ENCODE peak calls at places on chromosomes 16 and 17, in four cellular contexts. One of them, this sample, is unnamed.

GRCh38 chr16:23452221-23452571 is 793 bp downstream of the COG7 start:
- DNase-seq in WTC11: no peak
- DNase-seq in K562: no peak
- DNase-seq in HepG2: no peak
- DNase-seq in this sample: no peak

GRCh38 chr17:56292010-56292409 is 138.7 kb downstream of the ANKFN1 start:
- DNase-seq in HepG2: no peak
- DNase-seq in K562: no peak
- DNase-seq in WTC11: no peak
- DNase-seq in this sample: no peak

GRCh38 chr17:38325221-38325851 is 18.4 kb downstream of the GPR179 start:
- DNase-seq in K562: no peak
- DNase-seq in WTC11: no peak
- DNase-seq in HepG2: no peak
- DNase-seq in this sample: no peak

GRCh38 chr17:80491478-80492342 is 15.3 kb upstream of the NPTX1 start:
- DNase-seq in HepG2: peak
- DNase-seq in WTC11: peak
- DNase-seq in K562: no peak
- DNase-seq in this sample: no peak

GRCh38 chr17:72338847-72339790 is 218.3 kb downstream of the SOX9 start:
- DNase-seq in HepG2: peak
- DNase-seq in WTC11: no peak
- DNase-seq in K562: no peak
- DNase-seq in this sample: no peak

GRCh38 chr17:12201294-12201693 is 180.6 kb downstream of the MAP2K4 start:
- DNase-seq in WTC11: no peak
- DNase-seq in K562: no peak
- DNase-seq in HepG2: no peak
- DNase-seq in this sample: no peak

GRCh38 chr17:78304549-78305037 is 55.3 kb downstream of the SOCS3 start:
- DNase-seq in K562: no peak
- DNase-seq in WTC11: no peak
- DNase-seq in HepG2: no peak
- DNase-seq in this sample: no peak

GRCh38 chr16:1493746-1494094 is 560 bp downstream of the TELO2 start:
- DNase-seq in K562: no peak
- DNase-seq in WTC11: peak
- DNase-seq in HepG2: no peak
- DNase-seq in this sample: no peak

GRCh38 chr16:22018559-22018958 is 10.6 kb downstream of the MOSMO start:
- DNase-seq in WTC11: no peak
- DNase-seq in K562: no peak
- DNase-seq in HepG2: no peak
- DNase-seq in this sample: no peak

GRCh38 chr16:69143116-69143515 is 10.7 kb downstream of the UTP4 start:
- DNase-seq in HepG2: peak
- DNase-seq in K562: peak
- DNase-seq in WTC11: no peak
- DNase-seq in this sample: no peak

GRCh38 chr17:37710344-37710886 is 34.4 kb downstream of the HNF1B start:
- DNase-seq in HepG2: peak
- DNase-seq in K562: peak
- DNase-seq in WTC11: peak
- DNase-seq in this sample: no peak

GRCh38 chr16:49463529-49463928 is 89.9 kb downstream of the C16orf78 start:
- DNase-seq in WTC11: no peak
- DNase-seq in K562: no peak
- DNase-seq in HepG2: no peak
- DNase-seq in this sample: peak

GRCh38 chr16:50458694-50459271 is 89.4 kb upstream of the NKD1 start:
- DNase-seq in K562: no peak
- DNase-seq in WTC11: peak
- DNase-seq in HepG2: no peak
- DNase-seq in this sample: no peak

GRCh38 chr17:9985622-9986021 is 80.6 kb upstream of the RCVRN start:
- DNase-seq in HepG2: no peak
- DNase-seq in WTC11: no peak
- DNase-seq in K562: no peak
- DNase-seq in this sample: no peak

GRCh38 chr16:88611220-88611821 is 27.1 kb upstream of the IL17C start:
- DNase-seq in K562: no peak
- DNase-seq in HepG2: no peak
- DNase-seq in WTC11: peak
- DNase-seq in this sample: no peak

GRCh38 chr17:5110816-5111215 is 862 bp downstream of the ZNF232 start:
- DNase-seq in WTC11: no peak
- DNase-seq in HepG2: peak
- DNase-seq in K562: no peak
- DNase-seq in this sample: no peak

GRCh38 chr17:77649717-77650211 is 308.7 kb upstream of the TNRC6C start:
- DNase-seq in HepG2: no peak
- DNase-seq in K562: peak
- DNase-seq in WTC11: no peak
- DNase-seq in this sample: no peak

GRCh38 chr17:31743767-31744166 is 115.3 kb downstream of the COPRS start:
- DNase-seq in K562: no peak
- DNase-seq in WTC11: peak
- DNase-seq in HepG2: no peak
- DNase-seq in this sample: no peak

GRCh38 chr17:77750427-77751043 is 208.0 kb upstream of the TNRC6C start:
- DNase-seq in K562: no peak
- DNase-seq in HepG2: no peak
- DNase-seq in WTC11: peak
- DNase-seq in this sample: no peak

GRCh38 chr17:27525836-27526235 is 69.6 kb downstream of the KSR1 start:
- DNase-seq in WTC11: no peak
- DNase-seq in K562: no peak
- DNase-seq in HepG2: no peak
- DNase-seq in this sample: no peak

GRCh38 chr17:43673516-43674323 is 12.0 kb upstream of the MEOX1 start:
- DNase-seq in WTC11: peak
- DNase-seq in HepG2: peak
- DNase-seq in K562: peak
- DNase-seq in this sample: no peak

GRCh38 chr16:50267151-50267631 is 840 bp downstream of the ADCY7 start:
- DNase-seq in HepG2: no peak
- DNase-seq in WTC11: no peak
- DNase-seq in K562: no peak
- DNase-seq in this sample: no peak

GRCh38 chr16:86044241-86044671 is 145.3 kb downstream of the IRF8 start:
- DNase-seq in HepG2: peak
- DNase-seq in K562: peak
- DNase-seq in WTC11: peak
- DNase-seq in this sample: no peak

GRCh38 chr17:67491009-67491677 is 114.1 kb downstream of the PITPNC1 start:
- DNase-seq in WTC11: peak
- DNase-seq in K562: no peak
- DNase-seq in HepG2: peak
- DNase-seq in this sample: no peak

GRCh38 chr17:8408371-8408770 is 10.7 kb upstream of the RNF222 start:
- DNase-seq in HepG2: peak
- DNase-seq in K562: no peak
- DNase-seq in WTC11: peak
- DNase-seq in this sample: no peak

GRCh38 chr16:75116081-75116910 is at the start of gene LDHD:
- DNase-seq in WTC11: peak
- DNase-seq in HepG2: peak
- DNase-seq in K562: peak
- DNase-seq in this sample: no peak

GRCh38 chr17:20280051-20280450 is 187.3 kb downstream of the LGALS9B start:
- DNase-seq in HepG2: no peak
- DNase-seq in K562: no peak
- DNase-seq in WTC11: no peak
- DNase-seq in this sample: no peak

GRCh38 chr16:66713076-66713475 is 16.5 kb upstream of the CMTM4 start:
- DNase-seq in WTC11: no peak
- DNase-seq in K562: no peak
- DNase-seq in HepG2: no peak
- DNase-seq in this sample: no peak

GRCh38 chr16:28202147-28202746 is 9.5 kb downstream of the XPO6 start:
- DNase-seq in HepG2: no peak
- DNase-seq in WTC11: no peak
- DNase-seq in K562: peak
- DNase-seq in this sample: no peak

GRCh38 chr16:66581246-66581952 is 2.1 kb downstream of the CMTM2 start:
- DNase-seq in K562: no peak
- DNase-seq in HepG2: no peak
- DNase-seq in WTC11: no peak
- DNase-seq in this sample: no peak

DNA sequence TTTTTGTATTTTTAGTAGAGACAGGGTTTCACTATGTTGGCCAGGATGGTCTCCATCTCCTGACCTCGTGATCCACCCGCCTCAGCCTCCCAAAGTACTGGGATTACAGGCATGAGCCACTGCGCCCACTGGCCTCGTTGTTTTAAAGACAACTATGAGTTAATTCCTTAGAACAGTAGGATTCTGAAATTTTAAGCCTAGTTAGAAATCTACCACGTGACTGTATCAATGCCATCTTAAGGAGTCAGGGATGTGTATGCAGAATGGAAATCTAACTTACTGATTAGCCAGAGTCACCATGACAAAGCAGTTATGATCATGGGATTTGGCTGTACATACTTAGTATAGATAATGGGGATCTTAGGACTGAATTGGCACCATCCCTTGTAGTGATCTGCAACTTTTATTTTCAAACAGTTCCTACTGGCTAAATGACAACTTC is 2.8 kb downstream of the CEP20 start:
- DNase-seq in K562: peak
- DNase-seq in HepG2: no peak
- DNase-seq in WTC11: no peak
- DNase-seq in this sample: no peak
- TF ChIP-seq CREB1 in K562: no peak
- TF ChIP-seq CREB1 in HepG2: no peak
- TF ChIP-seq CREB1 in WTC11: no peak
- TF ChIP-seq CREB1 in this sample: no peak

GRCh38 chr16:11396241-11397048 is 51.2 kb downstream of the RMI2 start:
- DNase-seq in K562: peak
- DNase-seq in HepG2: peak
- DNase-seq in WTC11: peak
- DNase-seq in this sample: no peak

GRCh38 chr16:11395949-11396240 is 50.6 kb downstream of the RMI2 start:
- DNase-seq in WTC11: no peak
- DNase-seq in K562: no peak
- DNase-seq in HepG2: no peak
- DNase-seq in this sample: no peak

GRCh38 chr16:11393861-11394592 is 48.8 kb downstream of the RMI2 start:
- DNase-seq in HepG2: no peak
- DNase-seq in WTC11: no peak
- DNase-seq in K562: no peak
- DNase-seq in this sample: no peak

GRCh38 chr16:11394593-11394960 is 49.3 kb downstream of the RMI2 start:
- DNase-seq in WTC11: no peak
- DNase-seq in K562: no peak
- DNase-seq in HepG2: no peak
- DNase-seq in this sample: no peak

DNA sequence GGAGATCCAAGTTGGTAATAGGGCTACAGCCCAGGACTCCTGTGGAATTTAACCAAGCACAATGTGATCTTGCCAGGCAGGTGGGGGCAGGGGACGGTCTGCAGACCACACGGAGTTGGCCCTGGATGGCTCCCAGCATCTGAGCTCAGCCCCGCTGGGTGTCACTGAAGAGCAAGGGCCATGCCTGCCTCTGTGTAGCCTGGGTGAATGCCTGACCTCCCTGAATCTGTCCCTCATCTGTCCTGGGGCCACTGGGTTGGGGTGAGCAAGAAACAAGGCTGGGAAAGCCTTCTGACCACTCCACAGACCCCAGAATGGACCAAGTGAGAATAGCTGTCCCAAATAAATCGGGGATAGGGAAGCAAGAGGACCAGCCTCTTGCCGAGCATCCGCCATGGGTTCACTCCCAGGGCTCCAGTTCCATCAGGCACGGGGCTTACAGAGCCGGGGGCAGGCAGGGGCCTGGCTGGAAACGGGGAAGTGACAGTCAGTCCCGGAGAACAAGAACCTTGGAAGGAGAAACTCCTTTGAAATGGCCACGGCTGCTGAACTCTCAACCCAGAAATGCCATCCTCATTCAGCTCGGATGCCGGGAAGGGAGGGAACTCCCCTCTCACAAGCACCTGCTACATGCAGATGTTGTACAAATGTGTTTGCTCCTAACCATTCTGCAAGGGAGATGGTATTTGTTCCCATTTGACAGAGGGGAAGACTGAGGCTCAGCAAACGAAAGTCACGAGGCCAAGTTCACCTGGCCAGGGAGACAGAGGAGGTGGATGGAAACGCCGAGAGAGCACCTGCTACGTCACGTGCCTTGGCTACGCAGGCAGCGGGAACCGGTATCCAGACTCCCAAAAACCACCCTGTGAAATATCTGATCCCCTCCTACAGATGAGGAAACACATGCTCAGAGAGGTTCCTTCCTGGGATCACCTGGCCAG is 50.0 kb downstream of the RMI2 start:
- DNase-seq in WTC11: no peak
- DNase-seq in HepG2: peak
- DNase-seq in K562: no peak
- DNase-seq in this sample: no peak
- TF ChIP-seq NR2C2 in WTC11: no peak
- TF ChIP-seq NR2C2 in HepG2: no peak
- TF ChIP-seq NR2C2 in K562: no peak
- TF ChIP-seq NR2C2 in this sample: no peak

DNA sequence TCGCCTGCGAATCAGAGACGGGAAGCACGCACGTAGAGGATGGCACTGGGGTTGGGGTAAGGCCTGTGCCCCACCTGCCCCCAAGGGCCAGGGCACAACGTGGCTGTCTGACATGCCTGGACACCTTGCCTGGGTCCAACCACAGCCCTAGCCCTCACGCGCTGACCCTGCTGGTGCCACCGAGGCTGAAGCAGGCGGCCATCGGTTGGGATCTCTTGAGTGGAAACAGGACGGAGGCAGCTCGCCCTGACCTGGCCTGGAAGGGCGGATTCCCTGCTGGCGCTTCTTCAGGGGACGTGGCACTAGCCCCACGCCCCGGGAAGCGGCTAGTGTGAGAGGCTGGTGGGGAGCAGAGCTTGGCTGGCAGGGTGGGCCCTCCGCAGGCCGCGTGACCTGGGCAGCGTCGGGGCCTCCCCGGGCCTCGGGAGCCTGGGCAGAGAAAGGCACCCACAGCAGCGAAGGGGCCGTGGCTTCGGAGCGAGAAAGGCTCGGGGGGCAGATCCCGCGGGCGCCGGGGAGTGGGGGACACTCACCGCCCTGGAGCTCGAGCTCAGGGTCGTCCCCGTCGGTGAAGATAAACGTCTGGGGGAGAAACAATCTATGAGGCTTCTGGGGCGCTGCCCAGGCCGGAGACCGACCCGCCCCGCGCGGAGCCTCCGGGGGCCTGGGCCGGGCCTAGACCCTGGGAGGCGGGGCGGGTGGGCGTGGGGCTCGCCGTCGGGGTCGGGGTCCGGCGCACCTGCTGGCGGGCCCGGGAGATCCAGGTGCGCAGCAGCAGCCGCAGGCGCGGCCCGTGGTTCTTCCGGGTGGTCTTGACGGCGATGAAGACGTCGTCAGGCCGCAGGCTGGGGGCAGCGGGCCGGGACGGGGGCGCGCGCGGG is 610 bp downstream of the RFNG start:
- DNase-seq in WTC11: no peak
- DNase-seq in HepG2: no peak
- DNase-seq in K562: peak
- DNase-seq in this sample: no peak
- TF ChIP-seq CREB1 in WTC11: no peak
- TF ChIP-seq CREB1 in HepG2: no peak
- TF ChIP-seq CREB1 in K562: no peak
- TF ChIP-seq CREB1 in this sample: no peak

GRCh38 chr17:14429084-14429483 is 128.2 kb downstream of the HS3ST3B1 start:
- DNase-seq in WTC11: no peak
- DNase-seq in K562: no peak
- DNase-seq in HepG2: no peak
- DNase-seq in this sample: no peak
- TF ChIP-seq NR2C2 in WTC11: no peak
- TF ChIP-seq NR2C2 in K562: no peak
- TF ChIP-seq NR2C2 in HepG2: no peak
- TF ChIP-seq NR2C2 in this sample: no peak